ENCODE peak calls at places on chromosome X, in seven cellular contexts. Q, F, R, Y, A, C and D are unnamed samples.

GRCh38 chrX:74924449-74925209 is 623 bp downstream of the NEXMIF start:
- DNase-seq in Q (peak), F (peak), R (peak), Y (peak), A (peak), C (no peak), D (peak)

GRCh38 chrX:139554367-139554766 is 23.8 kb downstream of the F9 start:
- DNase-seq in Q (no peak), F (no peak), R (no peak), Y (no peak), A (no peak), C (no peak), D (no peak)

GRCh38 chrX:144716187-144716586 is 531.1 kb upstream of the SPANXN1 start:
- DNase-seq in Q (no peak), F (no peak), R (no peak), Y (no peak), A (no peak), C (no peak), D (no peak)

GRCh38 chrX:121987163-121987562 is 939.8 kb downstream of the GLUD2 start:
- DNase-seq in Q (no peak), F (no peak), R (peak), Y (no peak), A (no peak), C (no peak), D (no peak)

GRCh38 chrX:83759872-83760271 is 101.1 kb upstream of the CYLC1 start:
- DNase-seq in Q (no peak), F (no peak), R (no peak), Y (no peak), A (no peak), C (no peak), D (no peak)

GRCh38 chrX:5113128-5113527 is 1115.5 kb downstream of the NLGN4X start:
- DNase-seq in Q (no peak), F (no peak), R (peak), Y (no peak), A (no peak), C (no peak), D (no peak)

GRCh38 chrX:10648608-10649007 is 28.2 kb upstream of the MID1 start:
- DNase-seq in Q (no peak), F (no peak), R (peak), Y (no peak), A (no peak), C (no peak), D (no peak)

GRCh38 chrX:71364221-71364620 is 1.9 kb upstream of the TAF1 start:
- DNase-seq in Q (no peak), F (no peak), R (no peak), Y (no peak), A (no peak), C (no peak), D (no peak)

GRCh38 chrX:39643533-39643932 is 454.2 kb downstream of the BCOR start:
- DNase-seq in Q (no peak), F (no peak), R (no peak), Y (no peak), A (no peak), C (no peak), D (no peak)

GRCh38 chrX:56963377-56963776 is 32.0 kb downstream of the SPIN3 start:
- DNase-seq in Q (peak), F (no peak), R (no peak), Y (no peak), A (no peak), C (no peak), D (no peak)

GRCh38 chrX:119726900-119727555 is 31.4 kb upstream of the SOWAHD start:
- DNase-seq in Q (peak), F (no peak), R (no peak), Y (no peak), A (no peak), C (no peak), D (peak)

GRCh38 chrX:10031743-10032142 is 64.6 kb downstream of the CLDN34 start:
- DNase-seq in Q (no peak), F (no peak), R (no peak), Y (no peak), A (no peak), C (no peak), D (no peak)

GRCh38 chrX:104411800-104412199 is 154.2 kb upstream of the IL1RAPL2 start:
- DNase-seq in Q (no peak), F (no peak), R (no peak), Y (no peak), A (no peak), C (no peak), D (no peak)

GRCh38 chrX:110847334-110847733 is 51.7 kb upstream of the CHRDL1 start:
- DNase-seq in Q (peak), F (no peak), R (peak), Y (no peak), A (no peak), C (no peak), D (no peak)

GRCh38 chrX:17635231-17635630 is 102.1 kb upstream of the SCML1 start:
- DNase-seq in Q (no peak), F (no peak), R (peak), Y (no peak), A (no peak), C (no peak), D (no peak)

GRCh38 chrX:17631647-17632046 is 105.6 kb upstream of the SCML1 start:
- DNase-seq in Q (no peak), F (no peak), R (no peak), Y (no peak), A (no peak), C (no peak), D (no peak)

GRCh38 chrX:17632942-17633341 is 104.4 kb upstream of the SCML1 start:
- DNase-seq in Q (no peak), F (no peak), R (peak), Y (no peak), A (no peak), C (no peak), D (no peak)

GRCh38 chrX:17634542-17635207 is 102.6 kb upstream of the SCML1 start:
- DNase-seq in Q (no peak), F (no peak), R (no peak), Y (no peak), A (no peak), C (no peak), D (no peak)

DNA sequence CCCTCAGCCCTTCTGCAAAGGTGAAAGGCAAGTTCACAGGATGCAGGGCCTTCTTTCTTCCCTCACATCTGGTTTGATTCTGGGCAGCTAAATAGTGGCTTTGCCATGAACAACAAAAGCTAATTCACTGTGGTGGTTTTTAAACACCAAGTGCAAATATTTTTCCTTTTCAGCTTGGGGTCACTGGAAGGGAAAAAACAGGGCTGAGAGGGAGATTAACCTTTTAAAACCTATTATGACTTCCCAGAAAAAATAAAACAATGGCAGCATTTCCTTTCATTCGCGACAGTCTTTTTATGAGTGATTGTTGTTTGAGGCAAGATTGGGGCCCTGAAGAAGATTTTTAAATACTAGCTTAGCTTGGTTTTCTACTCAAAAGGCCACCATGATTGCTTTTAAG is 103.7 kb upstream of the SCML1 start:
- DNase-seq in Q (no peak), F (no peak), R (no peak), Y (no peak), A (no peak), C (no peak), D (no peak)
- H3K4me3 ChIP-seq in Q (no peak), F (no peak), R (no peak), Y (no peak), A (no peak), C (no peak), D (no peak)

GRCh38 chrX:134776844-134777370 is 118.6 kb upstream of the PLAC1 start:
- DNase-seq in Q (no peak), F (no peak), R (no peak), Y (no peak), A (no peak), C (no peak), D (no peak)

GRCh38 chrX:134773041-134773440 is 114.8 kb upstream of the PLAC1 start:
- DNase-seq in Q (no peak), F (no peak), R (no peak), Y (no peak), A (no peak), C (no peak), D (no peak)

DNA sequence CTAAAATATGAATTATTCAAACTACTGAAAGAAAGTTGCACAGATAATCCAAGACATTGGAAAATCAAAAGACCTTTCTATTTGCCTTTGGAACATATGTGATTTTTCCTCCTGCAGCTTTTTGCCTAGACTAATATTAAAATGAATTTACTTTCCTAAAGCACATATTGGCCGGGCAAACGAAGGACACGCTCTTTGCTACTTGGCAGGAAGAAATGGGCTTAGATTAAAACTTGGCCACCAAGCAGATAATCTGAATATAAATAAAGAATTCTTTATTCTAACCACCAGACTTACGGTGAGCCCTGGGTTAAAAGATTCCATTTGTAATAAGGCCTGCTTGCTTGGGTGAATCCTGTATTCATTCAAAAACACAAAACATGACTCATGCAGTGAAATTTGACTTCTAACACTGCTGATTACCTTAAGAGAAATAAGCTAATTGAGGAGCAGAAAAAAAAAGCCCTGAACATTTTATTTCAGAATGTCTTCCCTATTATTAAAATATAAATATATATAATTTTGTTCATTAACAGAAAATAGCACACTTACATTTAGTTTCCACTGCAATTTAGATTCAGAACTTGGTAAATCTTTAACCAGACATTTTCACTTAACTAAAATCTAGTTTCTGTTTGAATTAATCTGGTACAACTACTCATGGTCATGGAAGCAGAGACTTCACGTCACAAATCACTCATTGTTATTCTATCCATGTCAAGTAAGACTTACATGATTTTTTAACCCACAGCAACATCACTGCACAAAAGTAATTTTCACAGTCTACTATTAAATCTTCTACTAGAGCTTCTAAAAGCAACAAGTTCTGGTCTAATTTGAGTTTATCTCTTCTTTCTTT is 116.1 kb upstream of the PLAC1 start:
- DNase-seq in Q (no peak), F (no peak), R (no peak), Y (no peak), A (no peak), C (peak), D (no peak)
- H3K4me3 ChIP-seq in Q (no peak), F (no peak), R (no peak), Y (no peak), A (no peak), C (no peak), D (no peak)

GRCh38 chrX:108735680-108736508 is 469 bp downstream of the IRS4 start:
- DNase-seq in Q (no peak), F (peak), R (peak), Y (no peak), A (no peak), C (no peak), D (no peak)

GRCh38 chrX:108732630-108733321 is 3.6 kb downstream of the IRS4 start:
- DNase-seq in Q (no peak), F (no peak), R (no peak), Y (no peak), A (no peak), C (no peak), D (no peak)

GRCh38 chrX:108736509-108737479 is at the start of gene IRS4:
- DNase-seq in Q (no peak), F (no peak), R (peak), Y (no peak), A (no peak), C (no peak), D (no peak)

GRCh38 chrX:108734426-108734825 is 1.9 kb downstream of the IRS4 start:
- DNase-seq in Q (no peak), F (peak), R (no peak), Y (no peak), A (no peak), C (no peak), D (peak)

GRCh38 chrX:108735087-108735679 is 1.2 kb downstream of the IRS4 start:
- DNase-seq in Q (no peak), F (peak), R (no peak), Y (no peak), A (no peak), C (no peak), D (no peak)
- H3K4me3 ChIP-seq in Q (no peak), F (no peak), R (no peak), Y (peak), A (no peak), C (no peak), D (no peak)

GRCh38 chrX:16320765-16321355 is 153.6 kb downstream of the MAGEB17 start:
- DNase-seq in Q (no peak), F (no peak), R (no peak), Y (no peak), A (no peak), C (peak), D (no peak)
- H3K4me3 ChIP-seq in Q (no peak), F (no peak), R (no peak), Y (no peak), A (no peak), C (no peak), D (no peak)

GRCh38 chrX:131728295-131729145 is 184.6 kb downstream of the OR13H1 start:
- DNase-seq in Q (peak), F (no peak), R (no peak), Y (peak), A (peak), C (no peak), D (peak)
- H3K4me3 ChIP-seq in Q (no peak), F (no peak), R (no peak), Y (no peak), A (peak), C (peak), D (no peak)